ENCODE peak calls at places on chromosomes 5 and 9, in nine cellular contexts. One of them, this sample, is unnamed.
A peak's percentile ranks its signal among the peaks of the same experiment; 100 is the strongest.

GRCh38 chr5:138824516-138824915 is 50.6 kb downstream of the LRRTM2 start:
- DNase-seq in activated naive CD4-positive, alpha-beta T cell treated with anti-CD3 and anti-CD28 coated beads, Interleukin-2, amount 50 U/mL, for 16 hours: no peak
- DNase-seq in brain microvascular endothelial cell: peak; percentile 30
- DNase-seq in DMS53: no peak
- DNase-seq in kidney glomerular epithelial cell: no peak
- DNase-seq in NCI-H1694: no peak
- DNase-seq in occipital lobe: no peak
- DNase-seq in fibroblast of pulmonary artery: peak; percentile 52
- DNase-seq in GM13977: no peak
- DNase-seq in this sample: no peak

GRCh38 chr5:132460835-132461230 is 29.7 kb downstream of the IRF1 start:
- DNase-seq in GM13977: no peak
- DNase-seq in occipital lobe: no peak
- DNase-seq in brain microvascular endothelial cell: no peak
- DNase-seq in kidney glomerular epithelial cell: no peak
- DNase-seq in fibroblast of pulmonary artery: no peak
- DNase-seq in NCI-H1694: no peak
- DNase-seq in DMS53: no peak
- DNase-seq in activated naive CD4-positive, alpha-beta T cell treated with anti-CD3 and anti-CD28 coated beads, Interleukin-2, amount 50 U/mL, for 16 hours: no peak
- DNase-seq in this sample: no peak

GRCh38 chr5:107119656-107120055 is 551.1 kb downstream of the EFNA5 start:
- DNase-seq in fibroblast of pulmonary artery: no peak
- DNase-seq in GM13977: no peak
- DNase-seq in kidney glomerular epithelial cell: no peak
- DNase-seq in brain microvascular endothelial cell: no peak
- DNase-seq in DMS53: no peak
- DNase-seq in activated naive CD4-positive, alpha-beta T cell treated with anti-CD3 and anti-CD28 coated beads, Interleukin-2, amount 50 U/mL, for 16 hours: no peak
- DNase-seq in occipital lobe: no peak
- DNase-seq in NCI-H1694: no peak
- DNase-seq in this sample: no peak

GRCh38 chr9:130934702-130935659 is 4.1 kb downstream of the FIBCD1 start:
- DNase-seq in occipital lobe: no peak
- DNase-seq in activated naive CD4-positive, alpha-beta T cell treated with anti-CD3 and anti-CD28 coated beads, Interleukin-2, amount 50 U/mL, for 16 hours: no peak
- DNase-seq in fibroblast of pulmonary artery: no peak
- DNase-seq in GM13977: no peak
- DNase-seq in brain microvascular endothelial cell: no peak
- DNase-seq in NCI-H1694: no peak
- DNase-seq in DMS53: no peak
- DNase-seq in kidney glomerular epithelial cell: no peak
- DNase-seq in this sample: no peak

GRCh38 chr5:40687316-40687715 is 7.6 kb downstream of the PTGER4 start:
- DNase-seq in kidney glomerular epithelial cell: no peak
- DNase-seq in occipital lobe: no peak
- DNase-seq in GM13977: no peak
- DNase-seq in fibroblast of pulmonary artery: no peak
- DNase-seq in DMS53: no peak
- DNase-seq in NCI-H1694: no peak
- DNase-seq in activated naive CD4-positive, alpha-beta T cell treated with anti-CD3 and anti-CD28 coated beads, Interleukin-2, amount 50 U/mL, for 16 hours: no peak
- DNase-seq in brain microvascular endothelial cell: no peak
- DNase-seq in this sample: no peak

GRCh38 chr9:9556865-9557803 is 1055.7 kb downstream of the PTPRD start:
- DNase-seq in occipital lobe: no peak
- DNase-seq in brain microvascular endothelial cell: no peak
- DNase-seq in kidney glomerular epithelial cell: no peak
- DNase-seq in NCI-H1694: no peak
- DNase-seq in activated naive CD4-positive, alpha-beta T cell treated with anti-CD3 and anti-CD28 coated beads, Interleukin-2, amount 50 U/mL, for 16 hours: no peak
- DNase-seq in DMS53: no peak
- DNase-seq in fibroblast of pulmonary artery: no peak
- DNase-seq in GM13977: no peak
- DNase-seq in this sample: no peak

GRCh38 chr5:33588654-33589372 is 148.0 kb downstream of the TARS1 start:
- DNase-seq in kidney glomerular epithelial cell: no peak
- DNase-seq in occipital lobe: no peak
- DNase-seq in fibroblast of pulmonary artery: no peak
- DNase-seq in NCI-H1694: peak; percentile 38
- DNase-seq in brain microvascular endothelial cell: no peak
- DNase-seq in activated naive CD4-positive, alpha-beta T cell treated with anti-CD3 and anti-CD28 coated beads, Interleukin-2, amount 50 U/mL, for 16 hours: peak; percentile 29
- DNase-seq in DMS53: peak; percentile 57
- DNase-seq in GM13977: peak; percentile 27
- DNase-seq in this sample: peak; percentile 31

GRCh38 chr9:99040911-99041582 is 63.9 kb upstream of the TGFBR1 start:
- DNase-seq in NCI-H1694: no peak
- DNase-seq in GM13977: no peak
- DNase-seq in brain microvascular endothelial cell: peak; percentile 83
- DNase-seq in DMS53: no peak
- DNase-seq in fibroblast of pulmonary artery: peak; percentile 65
- DNase-seq in kidney glomerular epithelial cell: peak; percentile 24
- DNase-seq in activated naive CD4-positive, alpha-beta T cell treated with anti-CD3 and anti-CD28 coated beads, Interleukin-2, amount 50 U/mL, for 16 hours: no peak
- DNase-seq in occipital lobe: no peak
- DNase-seq in this sample: peak; percentile 88

GRCh38 chr9:136599811-136600660 is 54.2 kb upstream of the NOTCH1 start:
- DNase-seq in fibroblast of pulmonary artery: no peak
- DNase-seq in NCI-H1694: peak; percentile 43
- DNase-seq in occipital lobe: peak; percentile 44
- DNase-seq in activated naive CD4-positive, alpha-beta T cell treated with anti-CD3 and anti-CD28 coated beads, Interleukin-2, amount 50 U/mL, for 16 hours: no peak
- DNase-seq in kidney glomerular epithelial cell: no peak
- DNase-seq in DMS53: no peak
- DNase-seq in brain microvascular endothelial cell: no peak
- DNase-seq in GM13977: no peak
- DNase-seq in this sample: no peak

GRCh38 chr5:143913008-143913752 is 101.2 kb downstream of the HMHB1 start:
- DNase-seq in occipital lobe: no peak
- DNase-seq in brain microvascular endothelial cell: peak; percentile 96
- DNase-seq in NCI-H1694: no peak
- DNase-seq in activated naive CD4-positive, alpha-beta T cell treated with anti-CD3 and anti-CD28 coated beads, Interleukin-2, amount 50 U/mL, for 16 hours: no peak
- DNase-seq in kidney glomerular epithelial cell: peak; percentile 78
- DNase-seq in fibroblast of pulmonary artery: peak; percentile 57
- DNase-seq in DMS53: peak; percentile 71
- DNase-seq in GM13977: no peak
- DNase-seq in this sample: peak; percentile 76

GRCh38 chr9:117678882-117679281 is 25.3 kb upstream of the TLR4 start:
- DNase-seq in fibroblast of pulmonary artery: no peak
- DNase-seq in brain microvascular endothelial cell: peak; percentile 21
- DNase-seq in DMS53: peak; percentile 1
- DNase-seq in occipital lobe: no peak
- DNase-seq in GM13977: no peak
- DNase-seq in kidney glomerular epithelial cell: peak; percentile 32
- DNase-seq in NCI-H1694: no peak
- DNase-seq in activated naive CD4-positive, alpha-beta T cell treated with anti-CD3 and anti-CD28 coated beads, Interleukin-2, amount 50 U/mL, for 16 hours: no peak
- DNase-seq in this sample: no peak

GRCh38 chr5:138246822-138247221 is 27.6 kb downstream of the GFRA3 start:
- DNase-seq in brain microvascular endothelial cell: no peak
- DNase-seq in occipital lobe: no peak
- DNase-seq in NCI-H1694: no peak
- DNase-seq in GM13977: no peak
- DNase-seq in fibroblast of pulmonary artery: no peak
- DNase-seq in kidney glomerular epithelial cell: no peak
- DNase-seq in activated naive CD4-positive, alpha-beta T cell treated with anti-CD3 and anti-CD28 coated beads, Interleukin-2, amount 50 U/mL, for 16 hours: no peak
- DNase-seq in DMS53: no peak
- DNase-seq in this sample: no peak

GRCh38 chr5:83093692-83094091 is 16.3 kb downstream of the XRCC4 start:
- DNase-seq in kidney glomerular epithelial cell: no peak
- DNase-seq in activated naive CD4-positive, alpha-beta T cell treated with anti-CD3 and anti-CD28 coated beads, Interleukin-2, amount 50 U/mL, for 16 hours: no peak
- DNase-seq in NCI-H1694: no peak
- DNase-seq in GM13977: no peak
- DNase-seq in fibroblast of pulmonary artery: no peak
- DNase-seq in brain microvascular endothelial cell: no peak
- DNase-seq in DMS53: no peak
- DNase-seq in occipital lobe: no peak
- DNase-seq in this sample: no peak

GRCh38 chr9:95225016-95225745 is 92.3 kb downstream of the FANCC start:
- DNase-seq in brain microvascular endothelial cell: no peak
- DNase-seq in NCI-H1694: no peak
- DNase-seq in fibroblast of pulmonary artery: no peak
- DNase-seq in DMS53: peak; percentile 8
- DNase-seq in GM13977: no peak
- DNase-seq in activated naive CD4-positive, alpha-beta T cell treated with anti-CD3 and anti-CD28 coated beads, Interleukin-2, amount 50 U/mL, for 16 hours: no peak
- DNase-seq in occipital lobe: no peak
- DNase-seq in kidney glomerular epithelial cell: no peak
- DNase-seq in this sample: no peak

This sample was measured in choroid plexus epithelial cell.